ENCODE peak calls at places on chromosomes 3 and 15, in four cellular contexts. Q is GM12891, A is SK-N-SH, E is GM12878. I is an unnamed sample.

GRCh38 chr3:157042226-157042625 is 117.7 kb downstream of the CCNL1 start:
- DNase-seq in Q (no peak), A (no peak), E (no peak), I (no peak)

GRCh38 chr15:64775551-64776401 is at the start of gene RBPMS2:
- DNase-seq in Q (peak), A (peak), E (no peak), I (no peak)

GRCh38 chr3:64578384-64578783 is 109.4 kb downstream of the ADAMTS9 start:
- DNase-seq in Q (no peak), A (no peak), E (no peak), I (no peak)

GRCh38 chr15:31393441-31394091 is 66.9 kb downstream of the KLF13 start:
- DNase-seq in Q (no peak), A (no peak), E (no peak), I (no peak)

GRCh38 chr3:149310796-149311534 is 22.5 kb downstream of the TM4SF18 start:
- DNase-seq in Q (no peak), A (no peak), E (no peak), I (no peak)

GRCh38 chr3:82044918-82045715 is 283.7 kb upstream of the GBE1 start:
- DNase-seq in Q (no peak), A (peak), E (no peak), I (no peak)

GRCh38 chr15:76116138-76116885 is 56.5 kb downstream of the TMEM266 start:
- DNase-seq in Q (no peak), A (no peak), E (no peak), I (no peak)

GRCh38 chr3:54056521-54056920 is 65.8 kb upstream of the CACNA2D3 start:
- DNase-seq in Q (no peak), A (no peak), E (no peak), I (no peak)

GRCh38 chr15:84981711-84982300 is at the start of gene PDE8A:
- DNase-seq in Q (peak), A (peak), E (no peak), I (peak)

GRCh38 chr3:140529096-140529495 is 148.8 kb upstream of the TRIM42 start:
- DNase-seq in Q (no peak), A (no peak), E (no peak), I (no peak)

GRCh38 chr3:71652786-71653419 is 69.4 kb upstream of the FOXP1 start:
- DNase-seq in Q (no peak), A (peak), E (peak), I (no peak)

GRCh38 chr3:173553635-173554280 is 156.2 kb downstream of the NLGN1 start:
- DNase-seq in Q (no peak), A (peak), E (no peak), I (no peak)

GRCh38 chr3:28745904-28746617 is 397.4 kb upstream of the AZI2 start:
- DNase-seq in Q (no peak), A (peak), E (no peak), I (no peak)

GRCh38 chr3:122560680-122561079 is 3.4 kb downstream of the PARP9 start:
- DNase-seq in Q (no peak), A (peak), E (peak), I (peak)

GRCh38 chr3:41234823-41235722 is 35.8 kb downstream of the CTNNB1 start:
- DNase-seq in Q (no peak), A (no peak), E (no peak), I (no peak)

DNA sequence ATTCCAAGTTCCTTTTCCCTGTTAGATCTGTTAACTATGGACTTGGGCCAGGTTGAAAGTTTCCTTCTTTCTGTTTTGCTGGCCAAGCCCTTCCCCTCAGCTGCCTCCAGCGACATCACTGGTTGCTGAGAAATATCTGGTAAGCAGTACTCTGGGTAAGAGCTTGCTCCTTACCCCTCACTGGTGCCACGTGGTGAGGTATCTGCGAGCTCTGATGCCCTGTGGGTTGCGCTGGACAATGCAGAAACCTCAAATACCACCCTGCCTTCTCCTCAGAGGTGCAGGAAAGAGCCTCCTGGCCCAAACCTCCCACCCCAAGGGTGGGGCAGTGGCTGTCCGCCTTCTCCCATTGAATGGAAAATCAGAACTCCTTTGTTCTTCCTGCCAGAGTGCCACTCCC is 42.9 kb upstream of the APH1B start:
- DNase-seq in Q (no peak), A (no peak), E (no peak), I (no peak)
- TF ChIP-seq TAF1 in Q (no peak), A (no peak), E (no peak), I (no peak)

GRCh38 chr3:49841806-49842205 is 14.6 kb downstream of the TRAIP start:
- DNase-seq in Q (no peak), A (no peak), E (no peak), I (no peak)

GRCh38 chr3:49842843-49843242 is 13.5 kb downstream of the TRAIP start:
- DNase-seq in Q (no peak), A (no peak), E (no peak), I (no peak)

GRCh38 chr3:49840371-49840770 is 16.0 kb downstream of the TRAIP start:
- DNase-seq in Q (no peak), A (no peak), E (no peak), I (no peak)

GRCh38 chr3:49839193-49839809 is 17.1 kb downstream of the TRAIP start:
- DNase-seq in Q (peak), A (peak), E (peak), I (peak)

GRCh38 chr3:49841126-49841525 is 15.2 kb downstream of the TRAIP start:
- DNase-seq in Q (no peak), A (no peak), E (no peak), I (no peak)
- TF ChIP-seq TAF1 in Q (no peak), A (no peak), E (no peak), I (no peak)

GRCh38 chr3:183536238-183536880 is 19.1 kb downstream of the KLHL6 start:
- DNase-seq in Q (no peak), A (no peak), E (peak), I (no peak)
- TF ChIP-seq TAF1 in Q (no peak), A (no peak), E (no peak), I (no peak)

GRCh38 chr3:21256932-21257331 is 494.1 kb downstream of the ZNF385D start:
- DNase-seq in Q (no peak), A (peak), E (no peak), I (no peak)

DNA sequence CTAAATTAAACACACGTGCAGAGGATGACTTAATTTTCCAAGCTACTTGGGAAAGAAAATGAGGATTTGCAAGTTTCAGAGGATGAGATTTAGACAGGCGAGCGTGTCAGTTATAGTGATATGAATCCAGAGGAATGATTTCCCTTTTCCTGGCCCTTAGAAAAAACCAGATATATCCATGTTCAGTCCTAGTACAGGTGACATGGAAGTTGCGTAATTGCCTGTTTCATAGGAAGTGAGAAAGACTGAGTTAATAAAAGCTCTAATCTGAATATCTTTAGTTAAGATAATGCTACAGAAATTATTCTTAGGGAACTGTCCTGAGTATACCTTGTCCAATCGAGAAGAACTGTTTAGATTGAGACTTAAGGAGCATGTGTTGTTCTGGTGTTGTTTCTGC is 490.5 kb downstream of the ZNF385D start:
- DNase-seq in Q (no peak), A (no peak), E (no peak), I (no peak)
- TF ChIP-seq TAF1 in Q (no peak), A (no peak), E (no peak), I (no peak)

GRCh38 chr3:133989931-133990702 is 39.6 kb downstream of the SLCO2A1 start:
- DNase-seq in Q (no peak), A (no peak), E (no peak), I (no peak)
- TF ChIP-seq TAF1 in Q (no peak), A (no peak), E (no peak), I (no peak)

GRCh38 chr3:190291994-190292584 is 30.2 kb downstream of the CLDN1 start:
- DNase-seq in Q (no peak), A (no peak), E (no peak), I (no peak)

GRCh38 chr3:190293621-190294020 is 28.6 kb downstream of the CLDN1 start:
- DNase-seq in Q (no peak), A (no peak), E (no peak), I (no peak)

GRCh38 chr3:190288836-190289235 is 33.4 kb downstream of the CLDN1 start:
- DNase-seq in Q (no peak), A (no peak), E (no peak), I (no peak)

GRCh38 chr3:190286014-190286413 is 36.2 kb downstream of the CLDN1 start:
- DNase-seq in Q (no peak), A (no peak), E (no peak), I (no peak)

DNA sequence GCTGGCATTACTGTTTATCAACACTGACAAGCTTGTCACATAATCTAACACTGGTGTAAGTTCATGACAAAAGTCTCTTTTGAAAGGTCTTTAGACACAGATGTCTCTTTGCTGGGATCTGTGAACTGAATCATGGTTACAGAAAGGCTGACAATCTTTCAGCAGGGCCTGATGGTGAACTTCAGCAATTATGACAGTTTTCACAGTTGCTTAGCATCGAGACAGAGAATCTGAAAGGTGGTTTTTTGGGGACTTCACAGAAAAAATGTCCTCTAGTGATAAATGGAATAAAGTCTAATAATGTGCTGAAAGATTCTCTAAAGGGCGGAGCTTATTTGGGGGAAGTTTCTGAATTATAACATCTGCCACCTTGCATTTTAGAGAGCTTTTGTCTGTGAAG is 32.3 kb downstream of the CLDN1 start:
- DNase-seq in Q (no peak), A (no peak), E (peak), I (no peak)
- TF ChIP-seq TAF1 in Q (no peak), A (no peak), E (no peak), I (no peak)

DNA sequence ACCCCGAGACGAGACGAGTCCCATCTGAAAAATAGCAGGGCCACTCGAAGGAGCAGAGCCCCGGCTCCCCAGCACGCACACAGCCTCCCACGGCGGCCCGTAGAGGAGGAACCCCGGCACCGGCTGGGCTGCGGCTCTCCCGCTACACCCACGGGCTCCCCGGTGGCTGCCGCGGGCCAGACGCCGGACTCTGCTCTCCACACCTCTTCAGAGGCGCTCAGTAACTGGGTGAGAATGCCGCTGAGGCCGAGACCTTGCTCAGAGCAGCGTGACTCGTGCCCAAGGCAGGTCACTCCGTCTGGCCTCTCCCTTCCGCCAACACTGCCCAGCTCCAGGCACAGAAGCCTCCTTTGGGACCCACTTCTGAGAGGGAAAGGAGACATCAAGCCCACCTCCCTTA is 34.4 kb downstream of the TNK2 start:
- DNase-seq in Q (no peak), A (no peak), E (no peak), I (no peak)
- TF ChIP-seq TAF1 in Q (no peak), A (no peak), E (no peak), I (no peak)

GRCh38 chr3:39721076-39721475 is 88.3 kb upstream of the MYRIP start:
- DNase-seq in Q (no peak), A (no peak), E (no peak), I (no peak)

GRCh38 chr3:39716849-39717248 is 92.6 kb upstream of the MYRIP start:
- DNase-seq in Q (no peak), A (no peak), E (no peak), I (no peak)

GRCh38 chr3:39724233-39724846 is 85.1 kb upstream of the MYRIP start:
- DNase-seq in Q (no peak), A (peak), E (no peak), I (no peak)

GRCh38 chr3:39718674-39719595 is 90.5 kb upstream of the MYRIP start:
- DNase-seq in Q (no peak), A (no peak), E (no peak), I (no peak)
- TF ChIP-seq TAF1 in Q (no peak), A (no peak), E (no peak), I (no peak)